ENCODE peak calls at places on chromosomes 12 and 14, in five cellular contexts. W is ovary, N is gastrocnemius medialis, A is Panc1, V is left ventricle myocardium inferior. P is an unnamed sample.

GRCh38 chr14:78075610-78076277 is 94.4 kb upstream of the NRXN3 start:
- DNase-seq in N (no peak), V (no peak), A (no peak), W (no peak), P (no peak)

GRCh38 chr14:31934767-31935266 is 142.3 kb upstream of the ARHGAP5 start:
- DNase-seq in V (peak; percentile 26), W (peak; percentile 33), A (no peak), N (no peak), P (peak; percentile 53)

GRCh38 chr12:49413010-49413409 is 45.7 kb downstream of the SPATS2 start:
- DNase-seq in V (no peak), A (no peak), N (no peak), W (no peak), P (no peak)

GRCh38 chr12:79300199-79300568 is 390.6 kb downstream of the PAWR start:
- DNase-seq in W (no peak), N (no peak), A (no peak), V (no peak), P (no peak)

GRCh38 chr14:91163316-91163715 is 49.4 kb downstream of the DGLUCY start:
- DNase-seq in A (no peak), W (no peak), V (peak; percentile 48), N (peak; percentile 86), P (no peak)

GRCh38 chr12:113190761-113191160 is 5.2 kb downstream of the RITA1 start:
- DNase-seq in W (no peak), V (no peak), N (no peak), A (no peak), P (no peak)

GRCh38 chr12:16602412-16602811 is 3.5 kb downstream of the LMO3 start:
- DNase-seq in N (no peak), W (no peak), A (no peak), V (no peak), P (no peak)

GRCh38 chr14:29745863-29746262 is 181.8 kb downstream of the PRKD1 start:
- DNase-seq in A (no peak), V (no peak), W (no peak), N (no peak), P (no peak)

GRCh38 chr14:59919582-59920377 is at the start of gene LRRC9:
- DNase-seq in V (peak; percentile 12), W (peak; percentile 26), N (no peak), A (no peak), P (no peak)

GRCh38 chr12:27333311-27334009 is 824 bp downstream of the BMAL2 start:
- DNase-seq in W (peak; percentile 19), A (no peak), V (peak; percentile 23), N (no peak), P (peak; percentile 62)

GRCh38 chr12:8894378-8894777 is 19.9 kb upstream of the PHC1 start:
- DNase-seq in W (no peak), A (no peak), V (no peak), N (no peak), P (no peak)

GRCh38 chr14:105014032-105014431 is 6.9 kb downstream of the CDCA4 start:
- DNase-seq in N (no peak), A (no peak), W (no peak), V (no peak), P (no peak)
- H3K4me1 ChIP-seq in N (no peaks in the 10 kb centered on the region), A (peaks cover 59% of the 10 kb centered on the region), W (peaks cover under 1% of the 10 kb centered on the region), V (peaks cover 16% of the 10 kb centered on the region), P (peaks cover 50% of the 10 kb centered on the region)

DNA sequence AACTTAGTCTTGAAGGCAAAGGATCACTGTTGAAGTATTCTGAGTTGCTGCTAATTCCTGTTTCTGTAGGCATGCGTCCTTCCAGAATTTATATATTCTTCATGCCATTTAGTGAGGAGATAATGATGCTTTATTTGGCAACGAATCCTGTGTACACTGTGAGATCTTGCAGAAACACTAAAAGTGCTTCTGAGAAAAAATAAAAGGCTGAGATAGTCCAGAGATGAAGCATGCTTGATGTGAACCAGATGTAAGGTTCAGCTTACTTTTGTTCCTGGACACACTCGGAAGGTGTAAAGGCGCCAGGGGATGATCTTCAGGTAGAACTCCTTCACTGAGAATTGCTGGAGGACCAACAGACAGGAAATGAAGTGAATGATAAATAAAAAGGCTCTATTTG is 39.1 kb downstream of the AREL1 start:
- DNase-seq in A (no peak), V (no peak), N (no peak), W (no peak), P (no peak)
- H3K36me3 ChIP-seq in A (peaks cover 16% of the 10 kb centered on the region), V (peaks cover 78% of the 10 kb centered on the region), N (peaks cover 2% of the 10 kb centered on the region), W (no peaks in the 10 kb centered on the region), P (peaks cover 75% of the 10 kb centered on the region)

DNA sequence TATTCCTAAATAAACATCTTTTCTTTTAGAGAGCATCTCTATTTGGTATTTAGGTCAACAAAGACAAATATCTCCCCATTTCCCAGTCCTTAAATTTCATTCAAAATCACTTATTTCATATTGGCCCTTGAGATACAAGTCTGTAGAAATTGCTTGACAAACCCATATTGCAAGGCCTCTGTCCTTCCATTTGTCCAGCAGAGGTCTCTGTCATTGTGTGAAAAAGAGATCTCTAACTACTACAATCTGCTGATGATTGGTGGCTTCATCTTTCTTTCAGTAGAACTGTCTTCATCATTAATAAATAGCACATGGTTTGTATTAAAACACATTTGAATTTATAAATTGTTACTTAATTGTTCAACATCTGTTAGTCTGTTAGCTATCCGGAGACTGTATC is 252.6 kb downstream of the ACSS3 start:
- DNase-seq in W (no peak), V (no peak), N (no peak), A (no peak), P (no peak)
- H3K4me3 ChIP-seq in W (no peak overlapping the region), V (no peak overlapping the region), N (no peak overlapping the region), A (no peak overlapping the region), P (no peak overlapping the region)

GRCh38 chr14:89364316-89364715 is 52.7 kb downstream of the FOXN3 start:
- DNase-seq in A (no peak), N (no peak), V (no peak), W (no peak), P (no peak)
- H3K4me1 ChIP-seq in A (no peaks in the 10 kb centered on the region), N (peaks cover 66% of the 10 kb centered on the region), V (peaks cover 79% of the 10 kb centered on the region), W (peaks cover 22% of the 10 kb centered on the region), P (peaks cover 25% of the 10 kb centered on the region)

GRCh38 chr12:57280234-57281062 is 29.5 kb upstream of the STAC3 start:
- DNase-seq in N (no peak), V (no peak), A (peak; percentile 64), W (no peak), P (peak; percentile 44)
- H3K36me3 ChIP-seq in N (no peaks in the 10 kb centered on the region), V (peaks cover 90% of the 10 kb centered on the region), A (no peaks in the 10 kb centered on the region), W (no peaks in the 10 kb centered on the region), P (peaks cover 65% of the 10 kb centered on the region)

GRCh38 chr14:55963295-55963694 is 154.9 kb upstream of the PELI2 start:
- DNase-seq in A (no peak), W (no peak), N (no peak), V (no peak), P (no peak)

GRCh38 chr14:55965851-55966250 is 152.4 kb upstream of the PELI2 start:
- DNase-seq in W (no peak), N (no peak), V (no peak), A (no peak), P (no peak)

GRCh38 chr14:55968741-55969140 is 149.5 kb upstream of the PELI2 start:
- DNase-seq in A (no peak), N (no peak), W (no peak), V (no peak), P (no peak)

GRCh38 chr14:55964081-55964480 is 154.1 kb upstream of the PELI2 start:
- DNase-seq in V (no peak), W (no peak), N (no peak), A (no peak), P (no peak)
- H3K4me3 ChIP-seq in V (no peak overlapping the region), W (no peak overlapping the region), N (no peak overlapping the region), A (no peak overlapping the region), P (no peak overlapping the region)